ENCODE peak calls at places on chromosomes 12 and 14, in six cellular contexts. M, R, K, B, D and Q are unnamed samples.

GRCh38 chr12:107622005-107622404 is 63.6 kb upstream of the PWP1 start:
- DNase-seq in M (no peak), R (no peak), K (no peak), B (peak; percentile 49), D (no peak), Q (no peak)

GRCh38 chr12:12791756-12792346 is 6.4 kb downstream of the APOLD1 start:
- DNase-seq in M (peak; percentile 56), R (no peak), K (no peak), B (no peak), D (no peak), Q (no peak)

GRCh38 chr12:6821674-6822433 is at the start of gene GPR162:
- DNase-seq in M (peak; percentile 48), R (peak; percentile 85), K (no peak), B (no peak), D (no peak), Q (no peak)

GRCh38 chr12:124848621-124849380 is 14.9 kb downstream of the SCARB1 start:
- DNase-seq in M (no peak), R (no peak), K (no peak), B (no peak), D (no peak), Q (no peak)

GRCh38 chr12:44930972-44931600 is 55.0 kb upstream of the NELL2 start:
- DNase-seq in M (no peak), R (no peak), K (no peak), B (peak; percentile 86), D (peak; percentile 41), Q (peak; percentile 66)

GRCh38 chr14:50677527-50678063 is 9.5 kb upstream of the SAV1 start:
- DNase-seq in M (peak; percentile 20), R (no peak), K (no peak), B (peak; percentile 88), D (peak; percentile 80), Q (no peak)

GRCh38 chr12:117845271-117845904 is 123.4 kb downstream of the KSR2 start:
- DNase-seq in M (no peak), R (no peak), K (no peak), B (no peak), D (no peak), Q (no peak)

GRCh38 chr12:120654656-120655055 is 14.2 kb downstream of the CABP1 start:
- DNase-seq in M (no peak), R (peak; percentile 85), K (no peak), B (no peak), D (no peak), Q (no peak)

GRCh38 chr12:40226652-40227051 is 1.9 kb downstream of the LRRK2 start:
- DNase-seq in M (no peak), R (peak; percentile 62), K (no peak), B (peak; percentile 57), D (peak; percentile 25), Q (no peak)

GRCh38 chr12:32036477-32037263 is 70.0 kb upstream of the BICD1 start:
- DNase-seq in M (no peak), R (no peak), K (no peak), B (no peak), D (peak; percentile 4), Q (no peak)

GRCh38 chr12:2967651-2968050 is 8.5 kb downstream of the TEAD4 start:
- DNase-seq in M (no peak), R (no peak), K (no peak), B (no peak), D (no peak), Q (no peak)

GRCh38 chr14:98964171-98964570 is 307.8 kb downstream of the BCL11B start:
- DNase-seq in M (no peak), R (no peak), K (no peak), B (no peak), D (no peak), Q (no peak)

GRCh38 chr12:26153421-26154154 is 28.8 kb upstream of the BHLHE41 start:
- DNase-seq in M (no peak), R (no peak), K (no peak), B (peak; percentile 99), D (peak; percentile 82), Q (no peak)

GRCh38 chr12:97493729-97494128 is 31.1 kb downstream of the RMST start:
- DNase-seq in M (no peak), R (no peak), K (no peak), B (no peak), D (no peak), Q (no peak)

GRCh38 chr14:103886304-103887169 is 39.2 kb upstream of the PPP1R13B start:
- DNase-seq in M (no peak), R (no peak), K (no peak), B (no peak), D (no peak), Q (no peak)

GRCh38 chr14:96662116-96662901 is 134.9 kb upstream of the VRK1 start:
- DNase-seq in M (no peak), R (no peak), K (no peak), B (no peak), D (no peak), Q (no peak)

GRCh38 chr14:58772814-58773620 is 135.3 kb downstream of the DACT1 start:
- DNase-seq in M (no peak), R (no peak), K (no peak), B (no peak), D (no peak), Q (no peak)

GRCh38 chr14:103737432-103738045 is 21.9 kb downstream of the ZFYVE21 start:
- DNase-seq in M (no peak), R (no peak), K (no peak), B (no peak), D (no peak), Q (no peak)

GRCh38 chr12:26319511-26319910 is 124.1 kb downstream of the SSPN start:
- DNase-seq in M (peak; percentile 39), R (peak; percentile 61), K (no peak), B (peak; percentile 77), D (peak; percentile 46), Q (no peak)

GRCh38 chr12:14264316-14264715 is 101.2 kb upstream of the ATF7IP start:
- DNase-seq in M (no peak), R (no peak), K (no peak), B (peak; percentile 48), D (no peak), Q (no peak)

GRCh38 chr14:76376001-76376404 is at the start of gene ESRRB:
- DNase-seq in M (no peak), R (no peak), K (no peak), B (no peak), D (peak; percentile 36), Q (no peak)

GRCh38 chr14:72737560-72737943 is 156.3 kb downstream of the DPF3 start:
- DNase-seq in M (no peak), R (no peak), K (no peak), B (no peak), D (no peak), Q (no peak)

GRCh38 chr14:25788252-25788651 is 738.3 kb upstream of the STXBP6 start:
- DNase-seq in M (no peak), R (no peak), K (no peak), B (no peak), D (no peak), Q (no peak)

GRCh38 chr12:69900720-69901131 is 75.7 kb downstream of the MYRFL start:
- DNase-seq in M (peak; percentile 85), R (peak; percentile 66), K (peak; percentile 20), B (peak; percentile 86), D (peak; percentile 47), Q (peak; percentile 29)

GRCh38 chr12:52971701-52972329 is 22.9 kb downstream of the KRT18 start:
- DNase-seq in M (peak; percentile 23), R (no peak), K (no peak), B (peak; percentile 83), D (peak; percentile 85), Q (no peak)

GRCh38 chr12:131511391-131511802 is 199.5 kb upstream of the SFSWAP start:
- DNase-seq in M (no peak), R (no peak), K (peak; percentile 37), B (peak; percentile 52), D (peak; percentile 79), Q (no peak)

GRCh38 chr12:30828686-30829085 is 73.9 kb upstream of the CAPRIN2 start:
- DNase-seq in M (no peak), R (no peak), K (no peak), B (peak; percentile 14), D (no peak), Q (no peak)

GRCh38 chr14:49134940-49135339 is 451.2 kb downstream of the RPS29 start:
- DNase-seq in M (no peak), R (no peak), K (no peak), B (peak; percentile 15), D (no peak), Q (no peak)

GRCh38 chr14:75715926-75716780 is 55.1 kb downstream of the TTLL5 start:
- DNase-seq in M (no peak), R (no peak), K (no peak), B (peak; percentile 80), D (no peak), Q (no peak)

GRCh38 chr12:63922446-63922845 is 77.9 kb downstream of the SRGAP1 start:
- DNase-seq in M (no peak), R (no peak), K (no peak), B (no peak), D (peak; percentile 41), Q (no peak)